ENCODE peak calls at places on chromosomes 7 and 10, in ten cellular contexts. Q, B, F, R, H, P, S, N, O and J are unnamed samples.

GRCh38 chr7:106317971-106318370 is 33.2 kb upstream of the NAMPT start:
- DNase-seq in Q (no peak), B (no peak), F (no peak), R (peak), H (no peak), P (no peak), S (no peak), N (no peak), O (no peak), J (no peak)

GRCh38 chr10:85900060-85900459 is 466.5 kb downstream of the GRID1 start:
- DNase-seq in Q (no peak), B (no peak), F (no peak), R (no peak), H (no peak), P (no peak), S (no peak), N (no peak), O (no peak), J (no peak)

GRCh38 chr7:139370301-139370942 is 10.7 kb downstream of the LUC7L2 start:
- DNase-seq in Q (no peak), B (no peak), F (no peak), R (no peak), H (no peak), P (no peak), S (no peak), N (no peak), O (no peak), J (no peak)

GRCh38 chr10:101458869-101459268 is 104.9 kb downstream of the BTRC start:
- DNase-seq in Q (no peak), B (no peak), F (no peak), R (no peak), H (no peak), P (no peak), S (no peak), N (no peak), O (no peak), J (no peak)

GRCh38 chr10:12431453-12432101 is 82.2 kb downstream of the CAMK1D start:
- DNase-seq in Q (no peak), B (no peak), F (no peak), R (no peak), H (no peak), P (no peak), S (no peak), N (no peak), O (no peak), J (no peak)

GRCh38 chr10:101817542-101818118 is 614 bp downstream of the OGA start:
- DNase-seq in Q (peak), B (no peak), F (peak), R (peak), H (no peak), P (no peak), S (peak), N (no peak), O (peak), J (no peak)

GRCh38 chr10:71270301-71270777 is 48.7 kb upstream of the SLC29A3 start:
- DNase-seq in Q (peak), B (peak), F (peak), R (peak), H (peak), P (no peak), S (peak), N (no peak), O (peak), J (no peak)

GRCh38 chr7:25250386-25250785 is 22.1 kb upstream of the NPVF start:
- DNase-seq in Q (no peak), B (no peak), F (no peak), R (no peak), H (no peak), P (no peak), S (no peak), N (no peak), O (no peak), J (no peak)

GRCh38 chr7:132102942-132103341 is 473.3 kb downstream of the PLXNA4 start:
- DNase-seq in Q (no peak), B (peak), F (no peak), R (no peak), H (no peak), P (no peak), S (no peak), N (no peak), O (no peak), J (no peak)

GRCh38 chr10:103481974-103482531 is 3.0 kb upstream of the CALHM3 start:
- DNase-seq in Q (no peak), B (no peak), F (peak), R (peak), H (peak), P (no peak), S (peak), N (no peak), O (peak), J (no peak)

GRCh38 chr10:132918617-132919373 is 23.6 kb downstream of the CFAP46 start:
- DNase-seq in Q (no peak), B (peak), F (no peak), R (no peak), H (no peak), P (no peak), S (no peak), N (no peak), O (no peak), J (no peak)

GRCh38 chr10:74821501-74821900 is 4.9 kb upstream of the KAT6B start:
- DNase-seq in Q (no peak), B (no peak), F (no peak), R (no peak), H (no peak), P (no peak), S (no peak), N (no peak), O (no peak), J (no peak)

GRCh38 chr7:1141651-1142050 is 18.3 kb downstream of the ZFAND2A start:
- DNase-seq in Q (no peak), B (no peak), F (no peak), R (no peak), H (no peak), P (no peak), S (no peak), N (no peak), O (no peak), J (no peak)

GRCh38 chr7:34652784-34653183 is 5.2 kb upstream of the NPSR1 start:
- DNase-seq in Q (no peak), B (no peak), F (no peak), R (no peak), H (no peak), P (no peak), S (no peak), N (no peak), O (no peak), J (no peak)

GRCh38 chr10:79488303-79488702 is 24.0 kb upstream of the EIF5AL1 start:
- DNase-seq in Q (no peak), B (no peak), F (no peak), R (peak), H (no peak), P (no peak), S (no peak), N (no peak), O (peak), J (no peak)

GRCh38 chr10:66680886-66681285 is 244.9 kb upstream of the LRRTM3 start:
- DNase-seq in Q (no peak), B (no peak), F (no peak), R (no peak), H (no peak), P (no peak), S (no peak), N (no peak), O (no peak), J (no peak)

GRCh38 chr10:132506711-132507466 is 30.7 kb upstream of the INPP5A start:
- DNase-seq in Q (no peak), B (no peak), F (no peak), R (no peak), H (no peak), P (no peak), S (no peak), N (no peak), O (no peak), J (no peak)

GRCh38 chr7:66894463-66895080 is 26.5 kb upstream of the TMEM248 start:
- DNase-seq in Q (no peak), B (no peak), F (peak), R (no peak), H (peak), P (no peak), S (peak), N (no peak), O (peak), J (no peak)

GRCh38 chr10:72997099-72997498 is 42.5 kb upstream of the PLA2G12B start:
- DNase-seq in Q (no peak), B (no peak), F (no peak), R (no peak), H (no peak), P (no peak), S (no peak), N (no peak), O (no peak), J (no peak)